ENCODE peak calls at places on chromosome 11, in five cellular contexts. T is neural progenitor cell, S is IMR-90, A is GM23248, Q is fibroblast of lung. O is an unnamed sample.
A peak's percentile ranks its signal among the peaks of the same experiment; 100 is the strongest.

GRCh38 chr11:12213920-12214319 is 103.5 kb downstream of the MICAL2 start:
- DNase-seq in S (peak; percentile 86), Q (peak; percentile 68), A (peak; percentile 43), T (no peak), O (no peak)

GRCh38 chr11:117808768-117809167 is 11.8 kb upstream of the DSCAML1 start:
- DNase-seq in A (no peak), T (no peak), Q (no peak), S (no peak), O (no peak)

GRCh38 chr11:57745206-57745605 is 3.9 kb downstream of the SELENOH start:
- DNase-seq in S (no peak), A (no peak), T (no peak), Q (no peak), O (no peak)

GRCh38 chr11:94342250-94342649 is 37.9 kb downstream of the IZUMO1R start:
- DNase-seq in A (no peak), S (no peak), T (no peak), Q (no peak), O (no peak)

GRCh38 chr11:37788141-37788877 is 1190.3 kb upstream of the RAG2 start:
- DNase-seq in S (peak; percentile 91), T (no peak), Q (peak; percentile 51), A (no peak), O (no peak)

GRCh38 chr11:16193897-16194381 is 162.4 kb downstream of the SOX6 start:
- DNase-seq in Q (no peak), S (peak; percentile 11), T (no peak), A (no peak), O (no peak)

GRCh38 chr11:132770802-132771545 is 761.3 kb downstream of the OPCML start:
- DNase-seq in A (no peak), T (no peak), S (no peak), Q (peak; percentile 5), O (no peak)

GRCh38 chr11:112613051-112613972 is 347.9 kb upstream of the NCAM1 start:
- DNase-seq in A (peak; percentile 77), Q (no peak), T (no peak), S (peak; percentile 34), O (no peak)

GRCh38 chr11:132126973-132127900 is 756.8 kb downstream of the NTM start:
- DNase-seq in A (peak; percentile 94), Q (peak; percentile 93), S (peak; percentile 94), T (peak; percentile 66), O (no peak)

GRCh38 chr11:19715373-19715772 is 2.7 kb downstream of the NAV2 start:
- DNase-seq in S (peak; percentile 98), Q (peak; percentile 81), A (peak; percentile 96), T (no peak), O (no peak)

GRCh38 chr11:8111636-8112035 is 30.6 kb downstream of the TUB start:
- DNase-seq in A (peak; percentile 9), Q (no peak), T (no peak), S (no peak), O (no peak)

GRCh38 chr11:848380-848931 is 5.8 kb downstream of the TSPAN4 start:
- DNase-seq in Q (no peak), A (peak; percentile 63), S (no peak), T (peak; percentile 74), O (peak; percentile 61)

GRCh38 chr11:94068764-94069163 is 47.6 kb downstream of the HEPHL1 start:
- DNase-seq in Q (no peak), S (no peak), T (no peak), A (peak; percentile 2), O (no peak)

GRCh38 chr11:36091256-36091811 is 147.5 kb downstream of the LDLRAD3 start:
- DNase-seq in S (peak; percentile 79), Q (peak; percentile 86), T (no peak), A (no peak), O (peak; percentile 19)

GRCh38 chr11:119341222-119342022 is 739 bp upstream of the C1QTNF5 start:
- DNase-seq in A (no peak), S (no peak), Q (no peak), T (no peak), O (no peak)

DNA sequence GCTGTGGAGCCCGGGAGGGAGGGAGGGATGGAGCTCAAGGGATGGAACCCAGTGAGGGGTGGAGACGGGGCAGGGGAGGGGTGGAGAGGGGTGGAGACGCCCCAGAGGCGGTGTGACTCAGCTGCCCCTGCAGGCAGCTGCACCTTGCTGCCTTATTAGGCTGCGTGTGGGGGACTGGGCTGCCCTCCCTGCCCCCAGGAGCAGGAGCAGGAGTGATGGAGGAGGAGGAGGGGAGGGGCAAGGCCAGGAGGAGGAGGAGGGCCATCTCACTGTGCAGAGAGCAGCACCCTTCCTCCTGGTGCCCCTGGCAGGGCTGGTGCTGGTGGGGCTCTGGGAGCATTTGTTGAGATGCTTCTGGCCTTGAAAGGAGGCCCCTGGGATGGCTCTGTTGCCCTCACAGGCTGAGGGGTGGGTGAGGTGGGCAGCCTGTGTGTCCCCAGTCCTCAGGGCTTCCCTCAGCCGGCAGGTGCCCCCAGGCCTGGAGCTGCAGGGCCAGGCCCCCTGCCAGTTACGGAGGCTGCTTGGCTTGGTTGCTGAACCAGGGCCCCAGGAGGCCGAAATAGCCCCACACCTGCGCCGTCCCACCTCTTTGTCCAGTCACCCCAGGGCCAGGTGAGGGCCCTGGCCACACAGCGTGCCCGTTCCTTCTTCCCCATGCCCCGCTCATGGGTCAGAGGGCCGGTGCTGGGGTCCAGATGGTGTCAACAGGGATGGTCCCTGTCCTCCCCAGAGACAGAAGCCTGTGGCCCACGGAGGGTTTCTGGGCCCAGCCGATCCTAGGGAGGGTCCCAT is 9.5 kb upstream of the TSSC4 start:
- DNase-seq in Q (peak; percentile 85), A (peak; percentile 87), S (peak; percentile 78), T (peak; percentile 41), O (peak; percentile 27)
- H3K9ac ChIP-seq in Q (no peak overlapping the region), A (peak overlapping the region; percentile 52), S (no peak overlapping the region), T (no peak overlapping the region), O (no peak overlapping the region)

GRCh38 chr11:75474878-75475766 is 42.1 kb upstream of the KLHL35 start:
- DNase-seq in T (peak; percentile 81), S (peak; percentile 62), Q (peak; percentile 52), A (peak; percentile 39), O (peak; percentile 92)
- H3K4me3 ChIP-seq in T (no peak overlapping the region), S (peak overlapping the region; percentile 12), Q (no peak overlapping the region), A (no peak overlapping the region), O (peak overlapping the region; percentile 6)

DNA sequence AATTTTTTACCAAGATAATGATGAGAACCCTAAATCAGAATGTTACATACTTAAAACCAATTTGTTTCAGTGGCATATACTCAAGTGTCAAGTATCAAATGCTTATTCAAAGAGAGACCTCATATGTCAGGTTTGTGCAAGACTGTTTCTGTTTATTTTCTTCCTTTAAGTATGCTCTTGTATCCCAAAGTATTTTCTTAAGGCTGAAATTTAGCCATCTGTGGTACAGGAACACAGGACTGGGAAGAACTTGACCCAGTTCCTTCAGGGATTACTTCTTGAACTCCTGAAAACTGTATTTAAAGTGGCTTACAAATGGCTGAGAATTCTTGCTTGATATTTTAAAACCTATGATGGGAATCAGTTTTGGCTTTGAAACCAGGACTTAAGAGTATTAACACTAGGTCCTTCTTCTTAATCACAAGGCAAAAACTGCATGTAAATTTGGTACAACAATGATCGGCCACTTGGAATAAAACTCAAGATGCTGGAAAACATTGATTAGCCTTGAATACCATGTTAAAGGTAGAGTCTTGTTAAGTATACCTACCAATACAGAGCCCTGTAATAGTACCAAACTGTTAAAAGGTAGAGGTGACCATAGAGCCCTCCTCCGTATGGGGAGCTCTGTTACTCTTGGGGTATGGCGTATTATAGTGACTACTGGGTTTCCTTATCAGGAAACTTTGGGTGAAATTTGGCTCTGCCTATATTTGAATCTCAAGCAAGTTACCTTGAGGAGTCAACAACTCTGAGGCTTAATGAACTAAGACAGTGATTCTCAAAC is 95.9 kb downstream of the BLID start:
- DNase-seq in A (no peak), Q (no peak), S (no peak), T (no peak), O (no peak)
- H3K4me2 ChIP-seq in A (no peak overlapping the region), Q (no peak overlapping the region), S (no peak overlapping the region), T (no peak overlapping the region), O (no peak overlapping the region)

DNA sequence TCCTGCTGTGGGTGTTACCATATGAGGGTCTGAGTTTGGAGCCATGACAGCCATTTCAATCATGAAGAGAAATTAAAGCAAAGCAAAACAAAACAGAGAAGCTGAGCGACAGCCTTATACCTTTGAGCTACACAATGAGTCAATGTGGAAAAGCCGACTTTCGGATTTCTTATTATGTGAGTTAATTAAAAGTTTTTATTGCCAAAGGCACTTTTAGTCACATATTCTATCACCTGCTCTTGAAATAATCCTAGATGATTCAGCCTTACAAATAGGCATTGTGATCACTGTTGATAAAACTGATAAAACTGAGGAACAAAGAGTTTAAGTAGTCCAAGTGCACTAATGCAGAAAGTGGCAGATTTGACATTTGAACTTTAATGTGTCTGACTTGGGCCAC is 381.9 kb upstream of the TENM4 start:
- DNase-seq in A (no peak), Q (no peak), S (no peak), T (no peak), O (no peak)
- H3K9ac ChIP-seq in A (no peak overlapping the region), Q (no peak overlapping the region), S (no peak overlapping the region), T (no peak overlapping the region), O (no peak overlapping the region)

O was measured in DND-41.